ENCODE peak calls at places on chromosomes 16 and 17, in four cellular contexts. S, K, U and D are unnamed samples.

GRCh38 chr17:70034158-70034557 is 40.9 kb upstream of the KCNJ16 start:
- DNase-seq in S (peak; percentile 24), K (no peak), U (no peak), D (no peak)

GRCh38 chr16:84509032-84509950 is 4.8 kb upstream of the MEAK7 start:
- DNase-seq in S (no peak), K (peak; percentile 70), U (no peak), D (peak; percentile 97)

GRCh38 chr16:80299416-80299815 is 241.4 kb upstream of the DYNLRB2 start:
- DNase-seq in S (peak; percentile 4), K (no peak), U (no peak), D (no peak)

GRCh38 chr16:70544548-70544947 is 20.9 kb downstream of the SF3B3 start:
- DNase-seq in S (no peak), K (no peak), U (no peak), D (no peak)

GRCh38 chr16:21218135-21218534 is 6.8 kb upstream of the ZP2 start:
- DNase-seq in S (peak; percentile 31), K (no peak), U (no peak), D (no peak)

GRCh38 chr17:39800540-39800939 is 62.8 kb downstream of the GRB7 start:
- DNase-seq in S (no peak), K (no peak), U (no peak), D (peak; percentile 50)

GRCh38 chr16:87874639-87875472 is 5.5 kb upstream of the SLC7A5 start:
- DNase-seq in S (no peak), K (peak; percentile 90), U (no peak), D (no peak)

GRCh38 chr16:11353158-11353557 is 7.9 kb downstream of the RMI2 start:
- DNase-seq in S (no peak), K (no peak), U (no peak), D (no peak)

GRCh38 chr17:70677783-70678647 is 508.7 kb downstream of the KCNJ2 start:
- DNase-seq in S (no peak), K (peak; percentile 75), U (no peak), D (no peak)

GRCh38 chr16:57000271-57001025 is 11.1 kb downstream of the NLRC5 start:
- DNase-seq in S (peak; percentile 83), K (no peak), U (no peak), D (no peak)

GRCh38 chr16:70809392-70810060 is 8.6 kb upstream of the VAC14 start:
- DNase-seq in S (no peak), K (peak; percentile 28), U (peak; percentile 39), D (no peak)

GRCh38 chr17:70588003-70588402 is 418.7 kb downstream of the KCNJ2 start:
- DNase-seq in S (no peak), K (no peak), U (no peak), D (no peak)

GRCh38 chr16:68936729-68937631 is 93.6 kb downstream of the TANGO6 start:
- DNase-seq in S (peak; percentile 47), K (no peak), U (no peak), D (no peak)

GRCh38 chr17:30580916-30581315 is 103.7 kb downstream of the GOSR1 start:
- DNase-seq in S (no peak), K (no peak), U (no peak), D (no peak)

GRCh38 chr17:47204722-47205418 is 4.3 kb upstream of the MYL4 start:
- DNase-seq in S (peak; percentile 30), K (no peak), U (no peak), D (no peak)

GRCh38 chr16:29816694-29817441 is 916 bp downstream of the PAGR1 start:
- DNase-seq in S (peak; percentile 78), K (peak; percentile 85), U (peak; percentile 41), D (peak; percentile 65)

GRCh38 chr17:56110463-56111138 is 42.7 kb upstream of the ANKFN1 start:
- DNase-seq in S (no peak), K (peak; percentile 42), U (no peak), D (peak; percentile 35)

GRCh38 chr17:57677301-57677700 is 67.8 kb downstream of the CCDC182 start:
- DNase-seq in S (no peak), K (peak; percentile 13), U (no peak), D (peak; percentile 85)

GRCh38 chr16:64121473-64121872 is 1000.4 kb downstream of the CDH11 start:
- DNase-seq in S (peak; percentile 2), K (no peak), U (no peak), D (no peak)

GRCh38 chr16:3754304-3754703 is 37.0 kb upstream of the TRAP1 start:
- DNase-seq in S (peak; percentile 25), K (no peak), U (no peak), D (no peak)

GRCh38 chr17:9982159-9982558 is 77.1 kb upstream of the RCVRN start:
- DNase-seq in S (no peak), K (peak; percentile 91), U (no peak), D (peak; percentile 42)

GRCh38 chr16:48236286-48236685 is 7.8 kb upstream of the LONP2 start:
- DNase-seq in S (no peak), K (no peak), U (no peak), D (no peak)

GRCh38 chr17:50943575-50943933 is 77.4 kb upstream of the TOB1 start:
- DNase-seq in S (no peak), K (peak; percentile 47), U (peak; percentile 71), D (peak; percentile 59)

GRCh38 chr16:57289391-57290257 is 5.2 kb upstream of the PLLP start:
- DNase-seq in S (no peak), K (no peak), U (no peak), D (no peak)

GRCh38 chr17:57692770-57693169 is 52.3 kb downstream of the CCDC182 start:
- DNase-seq in S (no peak), K (no peak), U (no peak), D (no peak)

GRCh38 chr16:31334934-31335333 is 20.0 kb upstream of the ITGAX start:
- DNase-seq in S (no peak), K (no peak), U (no peak), D (no peak)

GRCh38 chr17:45051060-45051719 is at the start of gene DCAKD:
- DNase-seq in S (peak; percentile 98), K (peak; percentile 99), U (peak; percentile 96), D (peak; percentile 98)

GRCh38 chr17:81251091-81251942 is 12.2 kb downstream of the NDUFAF8 start:
- DNase-seq in S (no peak), K (no peak), U (peak; percentile 95), D (peak; percentile 51)

GRCh38 chr16:67842509-67843342 is 606 bp downstream of the THAP11 start:
- DNase-seq in S (peak; percentile 66), K (peak; percentile 85), U (peak; percentile 55), D (peak; percentile 71)

GRCh38 chr16:24701521-24701951 is 27.9 kb upstream of the TNRC6A start:
- DNase-seq in S (peak; percentile 79), K (no peak), U (no peak), D (no peak)

GRCh38 chr17:58621174-58621573 is 70.7 kb downstream of the TEX14 start:
- DNase-seq in S (no peak), K (no peak), U (no peak), D (no peak)

GRCh38 chr17:9332164-9332527 is 243.5 kb downstream of the STX8 start:
- DNase-seq in S (no peak), K (peak; percentile 22), U (no peak), D (no peak)